ENCODE peak calls at places on chromosomes 13 and 19, in four cellular contexts. N is HL-60, Q is K562, G is GM12878. U is an unnamed sample.
A peak's percentile ranks its signal among the peaks of the same experiment; 100 is the strongest.

GRCh38 chr19:17125052-17125727 is 49.6 kb downstream of the MYO9B start:
- DNase-seq in N (no peak), Q (no peak), G (peak; percentile 91), U (peak; percentile 56)

GRCh38 chr13:64061649-64062048 is 2646.0 kb upstream of the PCDH20 start:
- DNase-seq in N (no peak), Q (no peak), G (no peak), U (no peak)

GRCh38 chr13:102817241-102817640 is 18.3 kb downstream of the BIVM start:
- DNase-seq in N (no peak), Q (no peak), G (no peak), U (no peak)

GRCh38 chr13:19927117-19927734 is 31.3 kb upstream of the ZMYM2 start:
- DNase-seq in N (no peak), Q (no peak), G (no peak), U (no peak)

GRCh38 chr13:29543230-29544215 is 52.0 kb downstream of the SLC7A1 start:
- DNase-seq in N (peak; percentile 63), Q (no peak), G (peak; percentile 44), U (peak; percentile 72)

GRCh38 chr19:1131718-1132552 is 28.1 kb downstream of the GPX4 start:
- DNase-seq in N (peak; percentile 89), Q (peak; percentile 40), G (peak; percentile 21), U (peak; percentile 89)

GRCh38 chr19:52665529-52665928 is 27.4 kb upstream of the ZNF83 start:
- DNase-seq in N (no peak), Q (peak; percentile 48), G (no peak), U (no peak)

GRCh38 chr19:306151-306900 is 15.1 kb upstream of the PLPP2 start:
- DNase-seq in N (no peak), Q (no peak), G (no peak), U (no peak)

GRCh38 chr13:101258071-101258470 is 158.2 kb downstream of the NALCN start:
- DNase-seq in N (peak; percentile 76), Q (no peak), G (peak; percentile 66), U (no peak)

GRCh38 chr13:105627270-105627669 is 908.2 kb downstream of the EFNB2 start:
- DNase-seq in N (no peak), Q (no peak), G (no peak), U (no peak)

GRCh38 chr13:31675521-31675953 is 63.8 kb upstream of the RXFP2 start:
- DNase-seq in N (no peak), Q (no peak), G (no peak), U (no peak)

GRCh38 chr19:39411832-39412099 is 703 bp upstream of the PLEKHG2 start:
- DNase-seq in N (peak; percentile 93), Q (peak; percentile 45), G (peak; percentile 89), U (no peak)

GRCh38 chr13:99312493-99312883 is 5.3 kb upstream of the GPR183 start:
- DNase-seq in N (peak; percentile 99), Q (no peak), G (no peak), U (no peak)

GRCh38 chr13:30047154-30047874 is 196.9 kb upstream of the UBL3 start:
- DNase-seq in N (peak; percentile 74), Q (no peak), G (no peak), U (no peak)

GRCh38 chr19:48351341-48351752 is 12.4 kb downstream of the TMEM143 start:
- DNase-seq in N (peak; percentile 79), Q (peak; percentile 84), G (no peak), U (peak; percentile 74)

GRCh38 chr13:36420437-36420891 is 11.8 kb upstream of the CCNA1 start:
- DNase-seq in N (peak; percentile 91), Q (peak; percentile 57), G (peak; percentile 25), U (no peak)

GRCh38 chr19:34666200-34666957 is 10.6 kb downstream of the SCGB2B2 start:
- DNase-seq in N (no peak), Q (no peak), G (no peak), U (no peak)

GRCh38 chr19:34662919-34663318 is 14.0 kb downstream of the SCGB2B2 start:
- DNase-seq in N (peak; percentile 36), Q (peak; percentile 21), G (no peak), U (no peak)

GRCh38 chr19:34666958-34667265 is 10.0 kb downstream of the SCGB2B2 start:
- DNase-seq in N (no peak), Q (no peak), G (no peak), U (no peak)

GRCh38 chr19:34664870-34665269 is 12.1 kb downstream of the SCGB2B2 start:
- DNase-seq in N (no peak), Q (no peak), G (no peak), U (no peak)

GRCh38 chr19:34664168-34664567 is 12.8 kb downstream of the SCGB2B2 start:
- DNase-seq in N (no peak), Q (no peak), G (no peak), U (no peak)
- TF ChIP-seq SPI1 in N (no peak), Q (no peak), G (no peak), U (no peak)

GRCh38 chr13:97720881-97721280 is 232.6 kb upstream of the IPO5 start:
- DNase-seq in N (no peak), Q (no peak), G (no peak), U (no peak)

GRCh38 chr13:97715763-97716162 is 237.7 kb upstream of the IPO5 start:
- DNase-seq in N (no peak), Q (no peak), G (no peak), U (no peak)

GRCh38 chr13:97716746-97717145 is 236.7 kb upstream of the IPO5 start:
- DNase-seq in N (no peak), Q (no peak), G (no peak), U (no peak)

GRCh38 chr13:97723655-97724054 is 229.8 kb upstream of the IPO5 start:
- DNase-seq in N (no peak), Q (no peak), G (no peak), U (no peak)

DNA sequence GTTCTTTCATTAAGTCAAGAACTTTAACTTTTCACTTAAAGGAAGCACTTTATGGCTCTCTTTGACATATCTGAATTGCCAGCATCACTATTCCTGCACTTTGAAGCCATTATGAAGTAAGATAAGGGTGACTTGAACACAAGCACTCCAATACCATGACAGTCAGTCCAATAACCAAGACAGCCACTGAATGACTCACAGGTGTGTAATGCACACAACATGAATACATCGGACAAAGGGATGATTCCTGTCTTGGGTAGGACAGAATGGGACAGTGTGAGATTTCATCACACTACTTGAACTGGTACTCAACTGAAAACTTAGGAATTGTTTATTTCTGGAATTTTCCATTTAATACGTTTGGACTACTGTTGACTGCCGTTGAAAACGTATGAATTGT is 233.7 kb upstream of the IPO5 start:
- DNase-seq in N (no peak), Q (no peak), G (no peak), U (no peak)
- TF ChIP-seq SPI1 in N (no peak), Q (no peak), G (no peak), U (no peak)

GRCh38 chr13:75319244-75319643 is 162.7 kb downstream of the TBC1D4 start:
- DNase-seq in N (peak; percentile 30), Q (no peak), G (no peak), U (no peak)
- TF ChIP-seq SPI1 in N (no peak), Q (no peak), G (no peak), U (no peak)

GRCh38 chr13:23506821-23507210 is 63.4 kb upstream of the TNFRSF19 start:
- DNase-seq in N (no peak), Q (no peak), G (no peak), U (no peak)
- TF ChIP-seq SPI1 in N (no peak), Q (no peak), G (no peak), U (no peak)

GRCh38 chr13:26558074-26558805 is 757 bp downstream of the WASF3 start:
- DNase-seq in N (no peak), Q (no peak), G (no peak), U (peak; percentile 9)
- TF ChIP-seq SPI1 in N (no peak), Q (no peak), G (no peak), U (no peak)

GRCh38 chr19:45878043-45878794 is 7.7 kb downstream of the IRF2BP1 start:
- DNase-seq in N (no peak), Q (no peak), G (no peak), U (no peak)
- TF ChIP-seq SPI1 in N (no peak), Q (no peak), G (no peak), U (no peak)

DNA sequence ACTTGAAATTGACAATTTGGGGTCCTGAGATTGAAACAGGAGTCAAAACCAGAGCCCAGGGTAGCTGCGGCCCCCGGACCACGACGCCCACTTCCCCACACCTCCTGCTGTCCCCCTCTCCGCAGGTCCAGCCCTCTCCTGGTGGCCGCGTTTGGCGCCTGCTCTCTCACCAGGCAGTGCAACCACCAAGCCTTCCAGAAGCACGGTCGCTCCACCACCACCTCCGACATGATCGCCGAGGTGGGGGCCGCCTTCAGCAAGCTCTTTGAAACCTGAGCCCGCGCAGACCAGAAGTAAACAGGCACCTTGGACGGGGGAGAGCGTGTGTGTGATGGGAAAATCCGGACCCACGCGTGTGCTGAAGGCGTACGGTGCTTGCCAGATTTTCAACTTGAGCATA is 22.9 kb downstream of the NAXD start:
- DNase-seq in N (no peak), Q (no peak), G (no peak), U (no peak)
- TF ChIP-seq SPI1 in N (no peak), Q (no peak), G (no peak), U (no peak)

U was measured in GM12891.